ENCODE peak calls at places on chromosomes 4 and X, in five cellular contexts. U is lung, X is activated B cell treated with CpG ODN at 0.5 μM for 24 hours, I is cardiac muscle cell, H is tibial artery. A is an unnamed sample.

GRCh38 chr4:62661821-62662220 is 1461.7 kb downstream of the ADGRL3 start:
- DNase-seq in H (no peak), X (no peak), I (no peak), U (no peak), A (no peak)

GRCh38 chr4:1396806-1397455 is 9.3 kb downstream of the NKX1-1 start:
- DNase-seq in H (peak; percentile 48), U (no peak), X (peak; percentile 10), I (no peak), A (peak; percentile 34)

GRCh38 chrX:64850371-64851082 is 125.7 kb downstream of the ZC4H2 start:
- DNase-seq in X (no peak), H (no peak), I (no peak), U (no peak), A (no peak)

GRCh38 chrX:106177106-106177981 is 9.2 kb downstream of the PWWP3B start:
- DNase-seq in X (no peak), U (no peak), H (no peak), I (peak; percentile 87), A (no peak)

GRCh38 chr4:83771113-83771705 is 235.3 kb downstream of the GPAT3 start:
- DNase-seq in H (no peak), U (peak; percentile 34), X (no peak), I (peak; percentile 65), A (no peak)

GRCh38 chrX:96770315-96770714 is 85.7 kb downstream of the DIAPH2 start:
- DNase-seq in U (no peak), X (no peak), I (peak; percentile 31), H (no peak), A (no peak)

GRCh38 chr4:6808259-6808658 is 25.7 kb downstream of the KIAA0232 start:
- DNase-seq in U (no peak), I (no peak), H (no peak), X (no peak), A (no peak)

GRCh38 chr4:40337081-40337480 is 1.9 kb downstream of the CHRNA9 start:
- DNase-seq in H (no peak), X (no peak), U (no peak), I (no peak), A (no peak)

GRCh38 chr4:137495578-137495977 is 36.7 kb downstream of the PCDH18 start:
- DNase-seq in U (no peak), I (no peak), H (no peak), X (no peak), A (no peak)

GRCh38 chr4:16418814-16419213 is 192.5 kb upstream of the TAPT1 start:
- DNase-seq in X (no peak), H (no peak), U (no peak), I (peak; percentile 76), A (no peak)

GRCh38 chr4:58564695-58565094 is 1454.5 kb upstream of the IGFBP7 start:
- DNase-seq in X (no peak), H (no peak), I (no peak), U (no peak), A (no peak)

GRCh38 chrX:72041901-72042859 is 89.5 kb downstream of the RTL5 start:
- DNase-seq in U (no peak), X (no peak), H (no peak), I (peak; percentile 14), A (no peak)

GRCh38 chr4:56129431-56129861 is 180.7 kb downstream of the CEP135 start:
- DNase-seq in I (peak; percentile 80), U (no peak), X (no peak), H (no peak), A (no peak)

GRCh38 chr4:156766846-156767245 is 204.8 kb downstream of the PDGFC start:
- DNase-seq in U (no peak), X (no peak), H (no peak), I (no peak), A (no peak)

GRCh38 chr4:6147441-6147840 is 52.9 kb downstream of the JAKMIP1 start:
- DNase-seq in H (no peak), X (no peak), I (no peak), U (no peak), A (no peak)

GRCh38 chrX:54817220-54817820 is 9.8 kb downstream of the MAGED2 start:
- DNase-seq in I (peak; percentile 11), U (no peak), X (no peak), H (no peak), A (no peak)

GRCh38 chr4:144449623-144450022 is 196.3 kb upstream of the HHIP start:
- DNase-seq in I (peak; percentile 60), X (no peak), U (no peak), H (peak; percentile 70), A (no peak)

GRCh38 chr4:150582881-150583286 is 933 bp downstream of the MAB21L2 start:
- DNase-seq in I (peak; percentile 26), U (no peak), H (no peak), X (no peak), A (no peak)

GRCh38 chr4:109574443-109574850 is 14.4 kb downstream of the MCUB start:
- DNase-seq in I (peak; percentile 48), U (no peak), H (no peak), X (no peak), A (no peak)

GRCh38 chr4:164955107-164955805 is 22.2 kb downstream of the TRIM61 start:
- DNase-seq in U (no peak), X (no peak), H (no peak), I (no peak), A (no peak)

GRCh38 chrX:133254666-133255065 is 36.5 kb upstream of the TFDP3 start:
- DNase-seq in X (no peak), H (no peak), U (no peak), I (no peak), A (no peak)

GRCh38 chrX:116345953-116346352 is 90.5 kb upstream of the SLC6A14 start:
- DNase-seq in I (no peak), H (no peak), X (no peak), U (no peak), A (no peak)

GRCh38 chrX:7266261-7266660 is 118.3 kb upstream of the PUDP start:
- DNase-seq in U (no peak), X (no peak), H (no peak), I (no peak), A (no peak)

GRCh38 chrX:126799059-126799458 is 20.5 kb upstream of the PRR32 start:
- DNase-seq in U (peak; percentile 40), I (no peak), H (no peak), X (no peak), A (no peak)

GRCh38 chr4:15378055-15378454 is 49.8 kb upstream of the C1QTNF7 start:
- DNase-seq in U (no peak), X (no peak), I (peak; percentile 40), H (no peak), A (no peak)

GRCh38 chr4:186149872-186150271 is 41.5 kb upstream of the CYP4V2 start:
- DNase-seq in U (no peak), X (no peak), H (peak; percentile 80), I (peak; percentile 83), A (no peak)

GRCh38 chrX:10006770-10007169 is 39.6 kb downstream of the CLDN34 start:
- DNase-seq in X (no peak), I (no peak), U (no peak), H (no peak), A (no peak)

GRCh38 chrX:7711167-7711566 is 131.8 kb upstream of the VCX start:
- DNase-seq in I (no peak), U (no peak), X (no peak), H (no peak), A (no peak)

GRCh38 chrX:56726609-56727008 is 2.4 kb upstream of the NBDY start:
- DNase-seq in U (no peak), X (no peak), I (peak; percentile 66), H (no peak), A (no peak)

GRCh38 chr4:123209436-123209835 is 187.2 kb upstream of the SPRY1 start:
- DNase-seq in H (no peak), U (no peak), X (no peak), I (peak; percentile 17), A (no peak)

GRCh38 chr4:156829194-156829593 is 142.4 kb downstream of the PDGFC start:
- DNase-seq in I (peak; percentile 81), U (no peak), H (peak; percentile 72), X (no peak), A (no peak)

GRCh38 chr4:140252144-140252741 is 98.3 kb upstream of the MAML3 start:
- DNase-seq in I (peak; percentile 27), X (no peak), H (no peak), U (no peak), A (no peak)

GRCh38 chr4:13534344-13535063 is 9.8 kb downstream of the NKX3-2 start:
- DNase-seq in U (no peak), I (no peak), X (no peak), H (no peak), A (no peak)
- TF ChIP-seq CTCF in U (no peak), I (no peak), X (no peak), H (no peak), A (no peak)

GRCh38 chr4:111602848-111603247 is 542.4 kb upstream of the FAM241A start:
- DNase-seq in H (no peak), X (no peak), U (no peak), I (peak; percentile 27), A (no peak)
- TF ChIP-seq CTCF in H (no peak), X (no peak), U (no peak), I (peak; percentile 31), A (no peak)

DNA sequence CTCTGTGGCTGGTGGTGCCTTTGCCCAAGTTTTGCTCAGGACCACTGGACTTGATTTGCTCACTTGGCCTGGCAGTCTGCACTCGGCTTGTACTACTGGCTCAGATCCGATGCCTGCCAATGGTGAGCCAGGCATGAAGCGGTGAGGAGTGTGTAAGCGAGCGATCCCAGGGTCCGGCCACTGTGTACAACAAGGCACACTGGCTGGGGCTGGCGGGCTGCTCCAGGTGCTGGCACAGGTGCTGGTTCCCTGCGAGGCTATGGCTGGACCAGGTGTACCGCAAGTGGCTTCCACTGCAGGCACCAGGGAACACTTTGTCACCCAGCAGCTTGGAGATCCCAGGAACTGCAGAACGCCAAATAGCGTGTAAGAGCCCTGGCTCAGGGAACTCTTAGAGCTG is 329.7 kb downstream of the CCSER1 start:
- DNase-seq in X (no peak), H (peak; percentile 61), U (no peak), I (no peak), A (no peak)
- TF ChIP-seq CTCF in X (no peak), H (no peak), U (no peak), I (no peak), A (no peak)

GRCh38 chrX:53494427-53494826 is 60.3 kb upstream of the HSD17B10 start:
- DNase-seq in X (no peak), U (no peak), I (peak; percentile 39), H (no peak), A (no peak)
- TF ChIP-seq CTCF in X (no peak), U (no peak), I (no peak), H (no peak), A (no peak)